ENCODE peak calls at places on chromosomes 11 and 22, in five cellular contexts. P is left ventricle myocardium inferior, C is PC-9, E is ovary, Z is hepatocyte. F is an unnamed sample. For H3K4me1, the result is how much of the 10 kb centered on the place peaks cover.

GRCh38 chr11:32435947-32436750 is 810 bp upstream of the WT1 start:
- DNase-seq in P (no peak), C (no peak), E (peak), Z (no peak), F (peak)

GRCh38 chr11:31822604-31823371 is 11.7 kb upstream of the PAX6 start:
- DNase-seq in P (no peak), C (no peak), E (no peak), Z (no peak), F (no peak)

GRCh38 chr11:8103909-8104308 is 22.9 kb downstream of the TUB start:
- DNase-seq in P (no peak), C (no peak), E (no peak), Z (peak), F (no peak)

GRCh38 chr11:65491614-65492386 is 7.0 kb upstream of the MALAT1 start:
- DNase-seq in P (peak), C (peak), E (peak), Z (peak), F (peak)

GRCh38 chr11:118098996-118099837 is 12.5 kb upstream of the SMIM35 start:
- DNase-seq in P (no peak), C (no peak), E (no peak), Z (no peak), F (no peak)

GRCh38 chr22:29208879-29209623 is 3.4 kb downstream of the EMID1 start:
- DNase-seq in P (peak), C (no peak), E (no peak), Z (no peak), F (no peak)

GRCh38 chr22:29329581-29329980 is 14.1 kb upstream of the RASL10A start:
- DNase-seq in P (no peak), C (no peak), E (no peak), Z (no peak), F (no peak)

GRCh38 chr11:61347916-61348461 is 13.7 kb downstream of the CYB561A3 start:
- DNase-seq in P (no peak), C (no peak), E (no peak), Z (no peak), F (no peak)

GRCh38 chr22:36334838-36335603 is 52.7 kb downstream of the MYH9 start:
- DNase-seq in P (no peak), C (peak), E (no peak), Z (peak), F (no peak)

GRCh38 chr11:58494096-58494495 is 13.8 kb downstream of the OR5B21 start:
- DNase-seq in P (no peak), C (no peak), E (no peak), Z (no peak), F (no peak)

GRCh38 chr11:126135182-126136176 is 72.8 kb upstream of the CDON start:
- DNase-seq in P (no peak), C (no peak), E (peak), Z (no peak), F (no peak)

GRCh38 chr11:118691926-118692830 is 12.7 kb upstream of the TREH start:
- DNase-seq in P (no peak), C (no peak), E (no peak), Z (no peak), F (no peak)

GRCh38 chr22:39290724-39291161 is 28.7 kb downstream of the RPL3 start:
- DNase-seq in P (peak), C (peak), E (peak), Z (peak), F (peak)

GRCh38 chr11:114166897-114167323 is 107.4 kb downstream of the ZBTB16 start:
- DNase-seq in P (no peak), C (peak), E (no peak), Z (peak), F (peak)

GRCh38 chr22:30015229-30015797 is 65.0 kb upstream of the HORMAD2 start:
- DNase-seq in P (no peak), C (no peak), E (no peak), Z (no peak), F (no peak)

GRCh38 chr22:31561238-31561887 is 65.0 kb downstream of the SFI1 start:
- DNase-seq in P (peak), C (peak), E (peak), Z (peak), F (peak)

GRCh38 chr22:21816787-21817496 is 50.5 kb downstream of the MAPK1 start:
- DNase-seq in P (no peak), C (no peak), E (no peak), Z (peak), F (no peak)

GRCh38 chr11:15563054-15563453 is 448.3 kb downstream of the INSC start:
- DNase-seq in P (no peak), C (no peak), E (no peak), Z (no peak), F (no peak)

GRCh38 chr11:46253258-46254134 is 24.0 kb upstream of the CREB3L1 start:
- DNase-seq in P (no peak), C (no peak), E (no peak), Z (peak), F (no peak)

GRCh38 chr11:35857922-35858321 is 85.9 kb upstream of the LDLRAD3 start:
- DNase-seq in P (no peak), C (no peak), E (no peak), Z (no peak), F (no peak)

GRCh38 chr11:116643521-116643920 is 129.3 kb downstream of the BUD13 start:
- DNase-seq in P (no peak), C (no peak), E (no peak), Z (no peak), F (no peak)

GRCh38 chr22:28560005-28560742 is 119.5 kb downstream of the TTC28 start:
- DNase-seq in P (no peak), C (peak), E (no peak), Z (peak), F (no peak)

GRCh38 chr11:8068605-8069221 is 12.3 kb upstream of the TUB start:
- DNase-seq in P (peak), C (peak), E (peak), Z (peak), F (peak)

GRCh38 chr11:13465909-13466371 is 2.9 kb upstream of the BTBD10 start:
- DNase-seq in P (no peak), C (peak), E (no peak), Z (peak), F (no peak)

DNA sequence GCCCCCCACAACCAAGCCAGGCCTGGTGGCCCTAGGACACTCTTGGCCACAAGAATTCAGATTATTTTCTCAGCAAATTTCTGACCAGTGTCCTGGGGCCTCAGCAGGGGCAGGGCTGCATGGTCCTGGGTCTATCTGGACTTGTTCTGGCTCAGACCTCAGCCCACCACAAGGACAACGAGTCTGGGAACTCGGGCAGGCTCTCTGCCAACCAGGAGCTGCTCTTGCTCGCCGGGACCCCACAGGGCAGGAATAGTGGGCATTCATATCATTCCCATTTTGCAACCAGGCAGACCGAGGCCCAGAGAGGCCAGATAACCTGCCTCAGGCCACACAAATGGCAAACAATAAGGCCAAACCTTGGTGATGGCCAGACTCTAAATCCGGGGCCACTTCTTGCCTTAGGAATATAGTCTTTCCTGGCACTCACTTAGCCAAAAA is 75.4 kb upstream of the WNT7B start:
- DNase-seq in P (peak), C (no peak), E (peak), Z (no peak), F (peak)
- H3K4me3 ChIP-seq in P (peak), C (peak), E (peak), Z (no peak), F (peak)

GRCh38 chr22:44109417-44109816 is 71.3 kb upstream of the PARVG start:
- DNase-seq in P (no peak), C (no peak), E (peak), Z (no peak), F (no peak)

GRCh38 chr22:44107341-44107740 is 73.4 kb upstream of the PARVG start:
- DNase-seq in P (no peak), C (no peak), E (peak), Z (no peak), F (no peak)

GRCh38 chr22:44111562-44112155 is 69.1 kb upstream of the PARVG start:
- DNase-seq in P (no peak), C (no peak), E (no peak), Z (no peak), F (no peak)

GRCh38 chr22:44108076-44108475 is 72.6 kb upstream of the PARVG start:
- DNase-seq in P (no peak), C (no peak), E (no peak), Z (no peak), F (no peak)

DNA sequence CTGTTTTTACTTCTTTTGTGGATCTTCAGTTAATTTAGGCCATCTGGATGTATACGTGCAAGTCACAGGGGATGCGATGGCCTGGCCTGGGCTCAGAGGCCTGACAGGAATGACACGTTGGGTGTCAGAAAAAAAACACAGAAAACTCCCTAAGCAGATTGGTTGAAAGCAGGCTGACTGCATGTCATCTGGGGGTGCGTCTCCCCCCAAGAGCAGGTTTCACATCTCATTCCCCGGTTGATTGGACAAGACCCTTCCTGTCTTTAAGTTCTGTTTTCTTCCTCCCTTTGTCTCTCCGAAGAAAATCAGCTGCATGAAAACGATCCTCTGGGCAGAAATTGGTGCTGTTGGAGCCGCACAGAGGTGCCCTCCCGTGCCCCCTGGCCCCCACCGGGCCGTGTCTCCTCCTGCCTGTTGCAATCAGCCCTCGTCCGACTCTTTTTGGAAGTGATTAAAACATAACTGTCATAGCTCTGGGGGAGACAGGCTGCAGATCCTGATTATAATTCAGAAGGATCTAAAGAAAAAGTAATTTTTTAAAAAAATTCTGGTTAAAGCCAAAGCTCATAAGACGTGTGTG is 71.8 kb upstream of the PARVG start:
- DNase-seq in P (no peak), C (no peak), E (peak), Z (no peak), F (no peak)
- TF ChIP-seq CTCF in P (no peak), C (no peak), E (no peak), Z (no peak), F (no peak)

GRCh38 chr11:69444381-69445130 is 36.9 kb upstream of the LINC01488 start:
- DNase-seq in P (peak), C (peak), E (no peak), Z (peak), F (peak)
- H3K4me1 ChIP-seq in P (half or more), C (half or more), E (under half), Z (under half), F (under half)

GRCh38 chr11:11531127-11531526 is 90.7 kb downstream of the GALNT18 start:
- DNase-seq in P (no peak), C (no peak), E (no peak), Z (no peak), F (no peak)
- H3K4me3 ChIP-seq in P (no peak), C (no peak), E (no peak), Z (no peak), F (no peak)